ENCODE peak calls at places on chromosomes 7 and 10, in seven cellular contexts. O is fibroblast of the aortic adventitia, L is hepatocyte, X is body of pancreas, U is A549, A is AG09309, D is upper lobe of right lung. I is an unnamed sample.

GRCh38 chr10:77711683-77712049 is 74.1 kb upstream of the KCNMA1 start:
- DNase-seq in O (no peak), L (no peak), X (no peak), U (no peak), A (no peak), D (no peak), I (no peak)

GRCh38 chr10:124072106-124072505 is 21.3 kb downstream of the CHST15 start:
- DNase-seq in O (no peak), L (no peak), X (no peak), U (no peak), A (no peak), D (no peak), I (no peak)

GRCh38 chr10:31708513-31708912 is 220.1 kb downstream of the ARHGAP12 start:
- DNase-seq in O (peak; percentile 40), L (no peak), X (no peak), U (no peak), A (no peak), D (no peak), I (no peak)

GRCh38 chr7:50717186-50717585 is 65.5 kb downstream of the GRB10 start:
- DNase-seq in O (no peak), L (no peak), X (no peak), U (no peak), A (no peak), D (no peak), I (no peak)

GRCh38 chr7:28292826-28293528 is 112.4 kb upstream of the JAZF1 start:
- DNase-seq in O (peak; percentile 19), L (no peak), X (no peak), U (no peak), A (no peak), D (no peak), I (no peak)

GRCh38 chr7:130529417-130529816 is 37.5 kb downstream of the MEST start:
- DNase-seq in O (no peak), L (no peak), X (no peak), U (no peak), A (no peak), D (no peak), I (no peak)

GRCh38 chr10:104020020-104020419 is 53.1 kb downstream of the SLK start:
- DNase-seq in O (no peak), L (no peak), X (no peak), U (no peak), A (no peak), D (no peak), I (no peak)

GRCh38 chr7:68185641-68186040 is 1189.0 kb downstream of the TYW1 start:
- DNase-seq in O (no peak), L (no peak), X (no peak), U (no peak), A (no peak), D (no peak), I (no peak)

GRCh38 chr7:55441668-55442305 is 76.7 kb downstream of the LANCL2 start:
- DNase-seq in O (peak; percentile 73), L (no peak), X (no peak), U (no peak), A (peak; percentile 60), D (no peak), I (no peak)

GRCh38 chr7:44633254-44634186 is 27.1 kb downstream of the OGDH start:
- DNase-seq in O (peak; percentile 100), L (peak; percentile 60), X (peak; percentile 88), U (no peak), A (peak; percentile 94), D (peak; percentile 71), I (peak; percentile 88)

DNA sequence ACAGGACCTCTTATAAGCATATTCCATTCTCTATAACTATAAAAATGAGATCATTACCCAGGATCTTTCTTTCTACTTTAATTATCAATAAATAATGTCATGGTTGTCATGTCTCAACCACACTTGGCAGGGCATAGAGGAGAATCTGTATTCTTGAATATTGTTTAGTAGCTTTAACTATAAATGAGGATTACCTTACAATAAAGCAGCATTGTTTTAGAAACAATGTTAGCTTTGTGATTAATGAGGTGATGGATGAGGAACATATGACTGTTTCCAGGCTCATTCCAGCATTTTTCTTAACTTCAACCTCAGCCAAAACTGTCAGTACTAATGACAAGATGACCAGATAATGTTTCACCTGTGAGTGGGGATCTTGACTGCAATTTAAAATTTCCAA is 90.4 kb downstream of the AGMO start:
- DNase-seq in O (no peak), L (no peak), X (no peak), U (no peak), A (no peak), D (no peak), I (no peak)
- H3K4me3 ChIP-seq in O (no peak overlapping the region), L (no peak overlapping the region), X (no peak overlapping the region), U (no peak overlapping the region), A (no peak overlapping the region), D (no peak overlapping the region), I (no peak overlapping the region)

DNA sequence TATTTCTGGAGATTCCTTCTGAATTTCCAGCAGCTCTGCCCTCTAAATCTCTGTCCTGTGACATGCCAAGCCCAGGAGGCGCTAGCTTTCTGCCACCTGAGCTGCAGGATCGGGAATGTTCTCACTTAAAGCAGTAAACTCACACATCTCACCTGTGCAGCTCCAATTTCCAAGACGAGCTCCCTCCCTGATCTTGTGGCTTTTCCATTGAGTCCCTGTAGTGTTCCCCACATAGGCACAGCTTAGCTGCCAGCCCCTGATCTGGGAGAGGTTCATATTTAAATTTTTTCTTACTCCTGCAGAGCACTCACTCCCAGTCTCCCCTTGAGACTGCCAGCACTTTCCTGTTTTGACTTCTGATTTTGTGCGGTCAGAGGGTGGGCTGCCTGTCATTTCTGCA is 479.3 kb downstream of the GLRX3 start:
- DNase-seq in O (no peak), L (no peak), X (no peak), U (no peak), A (no peak), D (no peak), I (no peak)
- TF ChIP-seq CTCF in O (no peak), L (no peak), X (no peak), U (no peak), A (no peak), D (no peak), I (no peak)

GRCh38 chr10:63667596-63667995 is 146.4 kb downstream of the REEP3 start:
- DNase-seq in O (no peak), L (no peak), X (no peak), U (no peak), A (no peak), D (no peak), I (no peak)

GRCh38 chr10:63668081-63668480 is 146.9 kb downstream of the REEP3 start:
- DNase-seq in O (peak; percentile 73), L (no peak), X (no peak), U (no peak), A (no peak), D (no peak), I (no peak)

GRCh38 chr10:63672491-63672890 is 151.3 kb downstream of the REEP3 start:
- DNase-seq in O (no peak), L (no peak), X (no peak), U (no peak), A (no peak), D (no peak), I (no peak)

GRCh38 chr10:63671317-63671937 is 150.2 kb downstream of the REEP3 start:
- DNase-seq in O (peak; percentile 82), L (peak; percentile 24), X (no peak), U (no peak), A (peak; percentile 58), D (no peak), I (no peak)

DNA sequence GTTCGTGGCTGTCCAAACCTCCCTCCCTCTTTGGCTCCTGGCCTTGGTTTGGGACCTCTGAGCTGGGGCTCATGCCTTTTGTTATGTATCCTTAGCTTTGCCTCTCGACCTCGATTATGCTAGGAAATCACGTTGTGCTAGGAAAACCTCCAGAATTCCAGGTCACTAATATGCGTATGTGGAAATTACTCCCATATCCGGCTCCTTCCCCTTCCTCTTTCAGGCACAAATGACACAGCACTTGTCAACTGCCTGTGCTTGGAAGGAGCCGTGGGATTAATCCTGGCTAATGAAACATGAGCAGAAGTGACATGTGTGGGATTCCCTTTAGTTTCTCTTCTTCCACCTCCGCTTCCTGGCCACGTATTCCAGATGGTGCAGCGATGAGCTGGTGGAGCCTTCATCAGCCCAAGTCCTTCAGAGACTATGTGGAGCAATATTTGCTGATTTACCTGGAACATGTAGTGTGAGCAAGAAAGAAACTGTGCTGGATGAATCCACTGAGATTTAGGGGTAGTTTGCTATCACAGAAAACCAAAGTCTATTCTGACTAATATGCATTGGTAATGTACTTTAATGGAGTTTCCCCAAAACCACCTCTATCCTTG is 149.2 kb downstream of the REEP3 start:
- DNase-seq in O (no peak), L (no peak), X (no peak), U (no peak), A (no peak), D (no peak), I (no peak)
- H3K4me3 ChIP-seq in O (no peak overlapping the region), L (no peak overlapping the region), X (no peak overlapping the region), U (no peak overlapping the region), A (no peak overlapping the region), D (no peak overlapping the region), I (no peak overlapping the region)

DNA sequence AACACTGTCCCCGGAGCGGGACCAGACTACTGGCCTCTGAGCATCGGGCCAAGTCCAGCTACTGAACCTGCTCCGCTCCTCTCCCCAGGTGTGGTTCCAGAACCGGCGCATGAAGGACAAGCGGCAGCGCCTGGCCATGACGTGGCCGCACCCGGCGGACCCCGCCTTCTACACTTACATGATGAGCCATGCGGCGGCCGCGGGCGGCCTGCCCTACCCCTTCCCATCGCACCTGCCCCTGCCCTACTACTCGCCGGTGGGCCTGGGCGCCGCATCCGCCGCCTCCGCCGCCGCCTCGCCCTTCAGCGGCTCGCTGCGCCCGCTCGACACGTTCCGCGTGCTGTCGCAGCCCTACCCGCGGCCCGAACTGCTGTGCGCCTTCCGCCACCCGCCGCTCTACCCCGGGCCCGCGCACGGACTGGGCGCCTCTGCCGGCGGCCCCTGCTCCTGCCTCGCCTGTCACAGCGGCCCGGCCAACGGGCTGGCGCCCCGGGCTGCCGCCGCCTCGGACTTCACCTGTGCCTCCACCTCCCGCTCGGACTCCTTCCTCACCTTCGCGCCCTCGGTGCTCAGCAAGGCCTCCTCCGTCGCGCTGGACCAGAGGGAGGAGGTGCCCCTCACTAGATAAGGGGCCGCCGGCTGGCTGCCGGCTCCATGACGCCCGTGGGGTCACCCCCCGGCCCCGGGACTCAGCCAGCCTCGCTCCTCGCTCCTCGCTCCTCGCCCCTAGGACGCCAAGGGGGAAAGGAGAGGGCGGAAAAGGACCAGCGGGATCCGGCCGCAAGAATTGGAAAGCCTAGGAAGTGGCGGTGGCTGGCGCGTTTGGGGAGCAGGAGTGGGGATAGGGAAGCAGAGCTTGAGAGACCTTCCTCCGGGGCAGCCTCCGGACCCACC is 3.4 kb downstream of the EVX1 start:
- DNase-seq in O (no peak), L (no peak), X (peak; percentile 13), U (no peak), A (no peak), D (no peak), I (no peak)
- TF ChIP-seq CTCF in O (no peak), L (no peak), X (no peak), U (no peak), A (no peak), D (no peak), I (no peak)

GRCh38 chr10:44982496-44982895 is 3.9 kb upstream of the DEPP1 start:
- DNase-seq in O (no peak), L (no peak), X (peak; percentile 1), U (no peak), A (no peak), D (no peak), I (no peak)
- H3K4me3 ChIP-seq in O (no peak overlapping the region), L (no peak overlapping the region), X (no peak overlapping the region), U (no peak overlapping the region), A (no peak overlapping the region), D (no peak overlapping the region), I (no peak overlapping the region)